ENCODE peak calls at places on chromosomes 1 and 21, in ten cellular contexts. Z, Q, R, N, U, S, K, F, J and D are unnamed samples.
A peak's percentile ranks its signal among the peaks of the same experiment; 100 is the strongest.

GRCh38 chr21:44703731-44704635 is 7.0 kb downstream of the KRTAP10-12 start:
- DNase-seq in Z (no peak), Q (no peak), R (no peak), N (peak; percentile 35), U (no peak), S (no peak), K (peak; percentile 23), F (no peak), J (no peak), D (no peak)

GRCh38 chr1:93690921-93691789 is 9.5 kb upstream of the BCAR3 start:
- DNase-seq in Z (no peak), Q (no peak), R (no peak), N (no peak), U (no peak), S (no peak), K (no peak), F (no peak), J (no peak), D (no peak)

GRCh38 chr1:35568975-35569395 is 4.1 kb upstream of the TFAP2E start:
- DNase-seq in Z (no peak), Q (peak; percentile 31), R (peak; percentile 55), N (no peak), U (peak; percentile 53), S (peak; percentile 40), K (peak; percentile 67), F (peak; percentile 35), J (peak; percentile 64), D (peak; percentile 73)

GRCh38 chr1:52237430-52237829 is 95.5 kb downstream of the ZFYVE9 start:
- DNase-seq in Z (no peak), Q (no peak), R (peak; percentile 11), N (no peak), U (no peak), S (no peak), K (no peak), F (no peak), J (no peak), D (peak; percentile 3)

GRCh38 chr1:3162483-3162882 is 93.5 kb downstream of the PRDM16 start:
- DNase-seq in Z (no peak), Q (no peak), R (no peak), N (no peak), U (no peak), S (no peak), K (no peak), F (no peak), J (no peak), D (no peak)

GRCh38 chr1:151829352-151830046 is 2.1 kb downstream of the RORC start:
- DNase-seq in Z (no peak), Q (no peak), R (no peak), N (no peak), U (no peak), S (no peak), K (no peak), F (no peak), J (no peak), D (no peak)

GRCh38 chr1:162230096-162230495 is 146.6 kb downstream of the SPATA46 start:
- DNase-seq in Z (no peak), Q (no peak), R (no peak), N (no peak), U (no peak), S (peak; percentile 37), K (peak; percentile 84), F (peak; percentile 24), J (peak; percentile 96), D (no peak)

GRCh38 chr1:230910755-230911117 is 42.4 kb upstream of the C1orf198 start:
- DNase-seq in Z (no peak), Q (no peak), R (no peak), N (no peak), U (no peak), S (no peak), K (no peak), F (no peak), J (no peak), D (no peak)

GRCh38 chr1:89672489-89673183 is 39.7 kb downstream of the LRRC8C start:
- DNase-seq in Z (no peak), Q (no peak), R (no peak), N (no peak), U (no peak), S (no peak), K (no peak), F (no peak), J (no peak), D (no peak)

GRCh38 chr1:230855886-230856285 is 12.4 kb downstream of the C1orf198 start:
- DNase-seq in Z (no peak), Q (no peak), R (no peak), N (no peak), U (no peak), S (no peak), K (no peak), F (no peak), J (no peak), D (no peak)

GRCh38 chr1:212952596-212952995 is 2.3 kb downstream of the VASH2 start:
- DNase-seq in Z (no peak), Q (no peak), R (no peak), N (no peak), U (no peak), S (no peak), K (no peak), F (no peak), J (no peak), D (no peak)

GRCh38 chr1:89953072-89953626 is 41.8 kb upstream of the ZNF326 start:
- DNase-seq in Z (no peak), Q (peak; percentile 3), R (peak; percentile 83), N (no peak), U (peak; percentile 51), S (no peak), K (peak; percentile 22), F (peak; percentile 81), J (no peak), D (peak; percentile 54)

GRCh38 chr1:42960693-42961559 is 2.3 kb upstream of the SLC2A1 start:
- DNase-seq in Z (no peak), Q (no peak), R (no peak), N (peak; percentile 59), U (no peak), S (no peak), K (no peak), F (no peak), J (no peak), D (no peak)

GRCh38 chr1:192706936-192707335 is 71.0 kb downstream of the RGS13 start:
- DNase-seq in Z (no peak), Q (no peak), R (no peak), N (no peak), U (no peak), S (no peak), K (no peak), F (no peak), J (no peak), D (no peak)

GRCh38 chr1:22105611-22106207 is 37.2 kb downstream of the WNT4 start:
- DNase-seq in Z (peak; percentile 16), Q (no peak), R (no peak), N (no peak), U (peak; percentile 46), S (no peak), K (peak; percentile 63), F (peak; percentile 29), J (peak; percentile 42), D (peak; percentile 72)